ENCODE peak calls at places on chromosomes 12 and 14, in eight cellular contexts. One of them, this sample, is unnamed.

GRCh38 chr14:97571861-97572555 is 774.8 kb downstream of the VRK1 start:
- DNase-seq in stimulated activated CD4-positive, alpha-beta T cell treated with anti-CD3 and anti-CD28 coated beads, Interleukin-15, amount 100 ng/mL, for 1 hour: no peak
- DNase-seq in caudate nucleus: no peak
- DNase-seq in GM23338: no peak
- DNase-seq in AML-193: no peak
- DNase-seq in kidney: no peak
- DNase-seq in DMS53: no peak
- DNase-seq in erythroblast: no peak
- DNase-seq in this sample: no peak

GRCh38 chr14:26412421-26412820 is 185.4 kb downstream of the NOVA1 start:
- DNase-seq in stimulated activated CD4-positive, alpha-beta T cell treated with anti-CD3 and anti-CD28 coated beads, Interleukin-15, amount 100 ng/mL, for 1 hour: no peak
- DNase-seq in caudate nucleus: no peak
- DNase-seq in GM23338: no peak
- DNase-seq in AML-193: no peak
- DNase-seq in kidney: no peak
- DNase-seq in DMS53: no peak
- DNase-seq in erythroblast: no peak
- DNase-seq in this sample: no peak

GRCh38 chr14:100450049-100450448 is 126.9 kb downstream of the SLC25A47 start:
- DNase-seq in stimulated activated CD4-positive, alpha-beta T cell treated with anti-CD3 and anti-CD28 coated beads, Interleukin-15, amount 100 ng/mL, for 1 hour: no peak
- DNase-seq in caudate nucleus: no peak
- DNase-seq in GM23338: no peak
- DNase-seq in AML-193: no peak
- DNase-seq in kidney: no peak
- DNase-seq in DMS53: no peak
- DNase-seq in erythroblast: no peak
- DNase-seq in this sample: no peak

GRCh38 chr14:101736071-101736470 is 25.4 kb upstream of the PPP2R5C start:
- DNase-seq in stimulated activated CD4-positive, alpha-beta T cell treated with anti-CD3 and anti-CD28 coated beads, Interleukin-15, amount 100 ng/mL, for 1 hour: no peak
- DNase-seq in caudate nucleus: no peak
- DNase-seq in GM23338: no peak
- DNase-seq in AML-193: no peak
- DNase-seq in kidney: no peak
- DNase-seq in DMS53: no peak
- DNase-seq in erythroblast: no peak
- DNase-seq in this sample: no peak

GRCh38 chr14:64198486-64198885 is 95.7 kb downstream of the ESR2 start:
- DNase-seq in stimulated activated CD4-positive, alpha-beta T cell treated with anti-CD3 and anti-CD28 coated beads, Interleukin-15, amount 100 ng/mL, for 1 hour: no peak
- DNase-seq in caudate nucleus: no peak
- DNase-seq in GM23338: no peak
- DNase-seq in AML-193: no peak
- DNase-seq in kidney: no peak
- DNase-seq in DMS53: no peak
- DNase-seq in erythroblast: no peak
- DNase-seq in this sample: no peak

GRCh38 chr14:32977913-32978312 is 39.2 kb downstream of the NPAS3 start:
- DNase-seq in stimulated activated CD4-positive, alpha-beta T cell treated with anti-CD3 and anti-CD28 coated beads, Interleukin-15, amount 100 ng/mL, for 1 hour: no peak
- DNase-seq in caudate nucleus: no peak
- DNase-seq in GM23338: no peak
- DNase-seq in AML-193: no peak
- DNase-seq in kidney: no peak
- DNase-seq in DMS53: no peak
- DNase-seq in erythroblast: no peak
- DNase-seq in this sample: no peak

GRCh38 chr14:90275820-90276219 is 19.5 kb downstream of the PSMC1 start:
- DNase-seq in stimulated activated CD4-positive, alpha-beta T cell treated with anti-CD3 and anti-CD28 coated beads, Interleukin-15, amount 100 ng/mL, for 1 hour: no peak
- DNase-seq in caudate nucleus: no peak
- DNase-seq in GM23338: no peak
- DNase-seq in AML-193: no peak
- DNase-seq in kidney: no peak
- DNase-seq in DMS53: no peak
- DNase-seq in erythroblast: no peak
- DNase-seq in this sample: no peak

GRCh38 chr12:1993871-1994371 is 10.3 kb downstream of the DCP1B start:
- DNase-seq in stimulated activated CD4-positive, alpha-beta T cell treated with anti-CD3 and anti-CD28 coated beads, Interleukin-15, amount 100 ng/mL, for 1 hour: no peak
- DNase-seq in caudate nucleus: no peak
- DNase-seq in GM23338: no peak
- DNase-seq in AML-193: no peak
- DNase-seq in kidney: no peak
- DNase-seq in DMS53: no peak
- DNase-seq in erythroblast: no peak
- DNase-seq in this sample: peak

GRCh38 chr12:68609955-68610434 is 704 bp upstream of the RAP1B start:
- DNase-seq in stimulated activated CD4-positive, alpha-beta T cell treated with anti-CD3 and anti-CD28 coated beads, Interleukin-15, amount 100 ng/mL, for 1 hour: no peak
- DNase-seq in caudate nucleus: no peak
- DNase-seq in GM23338: no peak
- DNase-seq in AML-193: peak
- DNase-seq in kidney: no peak
- DNase-seq in DMS53: peak
- DNase-seq in erythroblast: peak
- DNase-seq in this sample: no peak

GRCh38 chr14:103073367-103073875 is 10.6 kb upstream of the LBHD2 start:
- DNase-seq in stimulated activated CD4-positive, alpha-beta T cell treated with anti-CD3 and anti-CD28 coated beads, Interleukin-15, amount 100 ng/mL, for 1 hour: no peak
- DNase-seq in caudate nucleus: no peak
- DNase-seq in GM23338: no peak
- DNase-seq in AML-193: no peak
- DNase-seq in kidney: peak
- DNase-seq in DMS53: no peak
- DNase-seq in erythroblast: no peak
- DNase-seq in this sample: no peak

GRCh38 chr14:22850944-22851790 is 14.8 kb downstream of the MMP14 start:
- DNase-seq in stimulated activated CD4-positive, alpha-beta T cell treated with anti-CD3 and anti-CD28 coated beads, Interleukin-15, amount 100 ng/mL, for 1 hour: no peak
- DNase-seq in caudate nucleus: peak
- DNase-seq in GM23338: no peak
- DNase-seq in AML-193: peak
- DNase-seq in kidney: peak
- DNase-seq in DMS53: no peak
- DNase-seq in erythroblast: no peak
- DNase-seq in this sample: no peak

GRCh38 chr14:99158646-99159165 is 113.3 kb downstream of the BCL11B start:
- DNase-seq in stimulated activated CD4-positive, alpha-beta T cell treated with anti-CD3 and anti-CD28 coated beads, Interleukin-15, amount 100 ng/mL, for 1 hour: no peak
- DNase-seq in caudate nucleus: no peak
- DNase-seq in GM23338: no peak
- DNase-seq in AML-193: no peak
- DNase-seq in kidney: no peak
- DNase-seq in DMS53: no peak
- DNase-seq in erythroblast: no peak
- DNase-seq in this sample: no peak

GRCh38 chr12:117718559-117718958 is 250.2 kb downstream of the KSR2 start:
- DNase-seq in stimulated activated CD4-positive, alpha-beta T cell treated with anti-CD3 and anti-CD28 coated beads, Interleukin-15, amount 100 ng/mL, for 1 hour: no peak
- DNase-seq in caudate nucleus: no peak
- DNase-seq in GM23338: no peak
- DNase-seq in AML-193: no peak
- DNase-seq in kidney: no peak
- DNase-seq in DMS53: no peak
- DNase-seq in erythroblast: no peak
- DNase-seq in this sample: no peak

GRCh38 chr14:54564799-54565235 is 2.1 kb upstream of the SAMD4A start:
- DNase-seq in stimulated activated CD4-positive, alpha-beta T cell treated with anti-CD3 and anti-CD28 coated beads, Interleukin-15, amount 100 ng/mL, for 1 hour: no peak
- DNase-seq in caudate nucleus: no peak
- DNase-seq in GM23338: no peak
- DNase-seq in AML-193: peak
- DNase-seq in kidney: no peak
- DNase-seq in DMS53: peak
- DNase-seq in erythroblast: peak
- DNase-seq in this sample: peak

GRCh38 chr14:102493096-102493495 is 16.5 kb downstream of the ANKRD9 start:
- DNase-seq in stimulated activated CD4-positive, alpha-beta T cell treated with anti-CD3 and anti-CD28 coated beads, Interleukin-15, amount 100 ng/mL, for 1 hour: no peak
- DNase-seq in caudate nucleus: no peak
- DNase-seq in GM23338: no peak
- DNase-seq in AML-193: no peak
- DNase-seq in kidney: peak
- DNase-seq in DMS53: no peak
- DNase-seq in erythroblast: no peak
- DNase-seq in this sample: no peak

GRCh38 chr14:51283402-51283825 is 43.4 kb downstream of the TMX1 start:
- DNase-seq in stimulated activated CD4-positive, alpha-beta T cell treated with anti-CD3 and anti-CD28 coated beads, Interleukin-15, amount 100 ng/mL, for 1 hour: no peak
- DNase-seq in caudate nucleus: no peak
- DNase-seq in GM23338: peak
- DNase-seq in AML-193: peak
- DNase-seq in kidney: no peak
- DNase-seq in DMS53: peak
- DNase-seq in erythroblast: peak
- DNase-seq in this sample: peak

GRCh38 chr12:58530421-58531067 is 389.8 kb downstream of the LRIG3 start:
- DNase-seq in stimulated activated CD4-positive, alpha-beta T cell treated with anti-CD3 and anti-CD28 coated beads, Interleukin-15, amount 100 ng/mL, for 1 hour: no peak
- DNase-seq in caudate nucleus: no peak
- DNase-seq in GM23338: no peak
- DNase-seq in AML-193: no peak
- DNase-seq in kidney: no peak
- DNase-seq in DMS53: no peak
- DNase-seq in erythroblast: no peak
- DNase-seq in this sample: no peak

GRCh38 chr12:43132291-43132690 is 419.7 kb downstream of the ADAMTS20 start:
- DNase-seq in stimulated activated CD4-positive, alpha-beta T cell treated with anti-CD3 and anti-CD28 coated beads, Interleukin-15, amount 100 ng/mL, for 1 hour: no peak
- DNase-seq in caudate nucleus: no peak
- DNase-seq in GM23338: no peak
- DNase-seq in AML-193: no peak
- DNase-seq in kidney: no peak
- DNase-seq in DMS53: no peak
- DNase-seq in erythroblast: no peak
- DNase-seq in this sample: no peak

GRCh38 chr12:52903855-52904508 is 894 bp downstream of the KRT8 start:
- DNase-seq in stimulated activated CD4-positive, alpha-beta T cell treated with anti-CD3 and anti-CD28 coated beads, Interleukin-15, amount 100 ng/mL, for 1 hour: no peak
- DNase-seq in caudate nucleus: no peak
- DNase-seq in GM23338: peak
- DNase-seq in AML-193: no peak
- DNase-seq in kidney: peak
- DNase-seq in DMS53: peak
- DNase-seq in erythroblast: no peak
- DNase-seq in this sample: peak

GRCh38 chr12:75725505-75726120 is 214.2 kb upstream of the KRR1 start:
- DNase-seq in stimulated activated CD4-positive, alpha-beta T cell treated with anti-CD3 and anti-CD28 coated beads, Interleukin-15, amount 100 ng/mL, for 1 hour: no peak
- DNase-seq in caudate nucleus: no peak
- DNase-seq in GM23338: no peak
- DNase-seq in AML-193: no peak
- DNase-seq in kidney: no peak
- DNase-seq in DMS53: peak
- DNase-seq in erythroblast: no peak
- DNase-seq in this sample: no peak

GRCh38 chr14:51145246-51145645 is 50.3 kb upstream of the TRIM9 start:
- DNase-seq in stimulated activated CD4-positive, alpha-beta T cell treated with anti-CD3 and anti-CD28 coated beads, Interleukin-15, amount 100 ng/mL, for 1 hour: no peak
- DNase-seq in caudate nucleus: no peak
- DNase-seq in GM23338: no peak
- DNase-seq in AML-193: no peak
- DNase-seq in kidney: no peak
- DNase-seq in DMS53: no peak
- DNase-seq in erythroblast: no peak
- DNase-seq in this sample: no peak

GRCh38 chr14:57930241-57930975 is 64.5 kb upstream of the SLC35F4 start:
- DNase-seq in stimulated activated CD4-positive, alpha-beta T cell treated with anti-CD3 and anti-CD28 coated beads, Interleukin-15, amount 100 ng/mL, for 1 hour: no peak
- DNase-seq in caudate nucleus: no peak
- DNase-seq in GM23338: no peak
- DNase-seq in AML-193: no peak
- DNase-seq in kidney: no peak
- DNase-seq in DMS53: no peak
- DNase-seq in erythroblast: no peak
- DNase-seq in this sample: no peak

This sample was measured in HepG2.